ENCODE peak calls at places on chromosomes 3 and 15, in five cellular contexts. J is left lung, V is astrocyte of the cerebellum, L is sigmoid colon, E is ovary. P is an unnamed sample.
A peak's percentile ranks its signal among the peaks of the same experiment; 100 is the strongest.

GRCh38 chr3:7484636-7485035 is 623.7 kb downstream of the GRM7 start:
- DNase-seq in E (no peak), L (no peak), V (peak; percentile 68), J (no peak), P (no peak)

GRCh38 chr15:68082735-68083134 is 28.6 kb downstream of the PIAS1 start:
- DNase-seq in E (no peak), J (no peak), L (no peak), V (no peak), P (no peak)

GRCh38 chr3:188595890-188596376 is 442.0 kb downstream of the LPP start:
- DNase-seq in J (no peak), E (no peak), L (no peak), V (peak; percentile 66), P (peak; percentile 80)

GRCh38 chr15:68885070-68885469 is 45.3 kb upstream of the SPESP1 start:
- DNase-seq in L (no peak), V (peak; percentile 70), E (peak; percentile 40), J (no peak), P (peak; percentile 35)

GRCh38 chr15:75713338-75713895 is 769 bp upstream of the CSPG4 start:
- DNase-seq in V (no peak), L (peak; percentile 92), E (peak; percentile 74), J (no peak), P (no peak)

GRCh38 chr15:68310178-68310810 is 32.7 kb downstream of the FEM1B start:
- DNase-seq in L (no peak), E (peak; percentile 72), V (no peak), J (no peak), P (no peak)

GRCh38 chr15:90875549-90875981 is 7.2 kb downstream of the FURIN start:
- DNase-seq in V (no peak), J (no peak), E (no peak), L (no peak), P (no peak)

GRCh38 chr3:101867521-101867920 is 18.2 kb downstream of the NFKBIZ start:
- DNase-seq in J (no peak), L (no peak), E (no peak), V (no peak), P (no peak)

GRCh38 chr3:49013738-49014660 is 4.4 kb downstream of the DALRD3 start:
- DNase-seq in J (no peak), V (no peak), L (no peak), E (peak; percentile 52), P (no peak)

GRCh38 chr15:67690936-67691335 is 134.4 kb upstream of the SKOR1 start:
- DNase-seq in V (peak; percentile 80), L (no peak), J (no peak), E (no peak), P (peak; percentile 10)

GRCh38 chr3:129560269-129560787 is 17.4 kb downstream of the H1-8 start:
- DNase-seq in E (peak; percentile 74), L (no peak), V (no peak), J (peak; percentile 68), P (peak; percentile 29)

GRCh38 chr15:29348308-29348914 is 78.8 kb upstream of the NSMCE3 start:
- DNase-seq in E (no peak), V (no peak), L (peak; percentile 89), J (no peak), P (no peak)

DNA sequence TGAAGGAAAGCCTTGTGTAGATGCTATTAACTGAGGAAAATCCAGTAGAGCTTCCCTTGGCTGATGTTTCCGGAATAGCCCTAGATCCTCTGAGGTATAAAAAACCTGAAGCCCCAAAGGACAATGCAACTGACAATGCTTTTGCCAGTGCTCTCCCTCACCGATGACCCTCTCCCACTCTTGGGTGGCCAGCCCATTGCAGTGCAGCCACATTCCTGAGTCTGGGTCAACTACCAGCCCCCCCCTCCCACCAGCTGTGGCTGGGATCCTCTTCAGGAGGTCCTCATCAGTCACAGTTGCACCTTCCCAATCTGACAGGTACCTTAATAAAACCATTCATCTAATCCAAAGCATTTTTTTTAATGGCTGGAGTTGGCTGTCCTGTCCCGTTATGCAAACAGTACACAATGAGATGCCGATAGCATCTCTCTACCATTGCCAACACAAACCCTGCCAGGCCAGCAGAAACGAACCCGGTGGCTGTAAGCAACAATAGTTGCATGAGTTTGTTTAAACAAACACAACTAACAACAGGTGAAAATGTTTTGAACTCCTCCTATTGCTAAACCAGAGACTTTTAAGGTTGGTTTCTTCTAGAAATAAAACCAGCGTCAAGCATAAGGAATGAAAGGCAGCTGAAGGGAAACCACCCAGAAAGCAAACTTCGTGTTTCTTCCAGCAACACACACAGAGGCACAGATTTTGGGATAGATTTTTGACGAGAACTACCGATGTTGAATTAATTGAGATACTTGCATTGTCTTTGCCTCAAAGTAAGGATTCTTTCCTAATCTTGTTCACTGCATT is 128.3 kb upstream of the ARHGEF3 start:
- DNase-seq in V (no peak), E (no peak), L (no peak), J (no peak), P (no peak)
- H3K4me3 ChIP-seq in V (no peak overlapping the region), E (no peak overlapping the region), L (no peak overlapping the region), J (no peak overlapping the region), P (no peak overlapping the region)

DNA sequence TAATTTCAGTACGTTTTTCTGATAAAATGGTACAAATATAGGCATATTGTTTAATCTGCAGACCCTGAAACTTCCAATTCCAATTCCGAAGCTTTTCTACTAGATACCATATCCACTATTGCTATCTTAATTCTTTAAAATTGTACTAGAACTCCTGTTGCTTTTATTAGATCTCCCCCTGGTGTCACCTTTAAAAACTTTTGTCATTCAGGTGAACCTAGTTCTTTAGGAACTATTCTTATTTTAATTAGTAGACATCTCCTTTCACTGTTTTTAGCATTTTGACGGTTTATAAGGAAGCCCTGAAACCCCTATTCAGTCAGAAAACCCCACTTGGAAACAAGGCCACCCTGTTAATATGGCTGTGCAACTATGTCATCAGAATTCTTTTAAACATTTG is 22.3 kb downstream of the C2CD4B start:
- DNase-seq in L (no peak), E (no peak), V (no peak), J (no peak), P (no peak)
- TF ChIP-seq CTCF in L (no peak), E (no peak), V (no peak), J (no peak), P (no peak)

GRCh38 chr3:8503461-8503860 is 1.8 kb downstream of the LMCD1 start:
- DNase-seq in V (no peak), L (no peak), E (no peak), J (no peak), P (no peak)
- H3K4me3 ChIP-seq in V (peak overlapping the region; percentile 48), L (peak overlapping the region; percentile 6), E (peak overlapping the region; percentile 30), J (peak overlapping the region; percentile 41), P (no peak overlapping the region)

GRCh38 chr3:141414141-141414689 is 45.9 kb downstream of the ZBTB38 start:
- DNase-seq in V (peak; percentile 64), L (peak; percentile 81), J (no peak), E (no peak), P (peak; percentile 76)

GRCh38 chr3:141413387-141414140 is 45.3 kb downstream of the ZBTB38 start:
- DNase-seq in E (no peak), V (no peak), J (no peak), L (no peak), P (no peak)

GRCh38 chr3:141412087-141412935 is 44.0 kb downstream of the ZBTB38 start:
- DNase-seq in J (no peak), V (peak; percentile 51), E (peak; percentile 62), L (peak; percentile 79), P (peak; percentile 63)

GRCh38 chr3:141410861-141411771 is 42.8 kb downstream of the ZBTB38 start:
- DNase-seq in E (no peak), L (no peak), V (no peak), J (no peak), P (no peak)

DNA sequence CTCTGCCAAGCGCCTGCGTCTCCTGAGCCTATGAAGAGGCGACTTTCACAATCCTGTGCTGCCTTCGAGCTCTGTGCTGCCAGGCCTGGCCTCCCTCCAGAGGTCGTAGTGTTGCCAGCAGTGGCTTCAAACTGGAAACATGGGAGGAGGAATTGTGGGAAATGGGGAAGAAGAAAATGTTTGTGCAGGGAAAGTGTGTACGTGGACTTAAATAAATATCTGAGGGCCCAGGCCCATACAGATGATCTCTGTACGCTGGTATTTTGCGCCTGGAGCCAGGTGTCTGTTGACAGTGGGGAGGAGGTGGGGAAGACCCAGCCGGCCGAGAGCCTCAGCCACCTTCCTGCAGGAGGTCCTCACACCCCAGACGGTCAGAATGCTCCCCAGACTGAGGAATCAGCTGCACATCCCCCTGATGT is 44.6 kb downstream of the ZBTB38 start:
- DNase-seq in L (peak; percentile 98), E (peak; percentile 95), J (peak; percentile 88), V (peak; percentile 60), P (peak; percentile 82)
- TF ChIP-seq CTCF in L (no peak), E (no peak), J (no peak), V (no peak), P (no peak)

P was measured in AG09309.